ENCODE peak calls at places on chromosomes 11 and 22, in eight cellular contexts. I is stomach; Z is heart right ventricle; L is cardiac fibroblast; G is activated T-cell treated with anti-CD3 and anti-CD28 coated beads, Interleukin-2, amount 50 U/mL, for 72 hours; D is amniotic stem cell; R is activated naive CD4-positive, alpha-beta T cell; N is RCC 7860. S is an unnamed sample.

GRCh38 chr22:20401376-20402020 is 7.5 kb downstream of the ZNF74 start:
- DNase-seq in L (no peak), I (no peak), D (no peak), Z (no peak), N (no peak), R (no peak), G (no peak), S (no peak)

GRCh38 chr11:69212121-69213110 is 56.7 kb downstream of the SMIM38 start:
- DNase-seq in L (peak), G (no peak), R (no peak), D (no peak), N (no peak), Z (no peak), I (peak), S (no peak)

GRCh38 chr11:62876712-62877111 is 4.0 kb upstream of the SLC3A2 start:
- DNase-seq in N (no peak), R (no peak), Z (no peak), D (no peak), I (no peak), G (no peak), L (no peak), S (no peak)

GRCh38 chr11:122897606-122898210 is 15.1 kb downstream of the JHY start:
- DNase-seq in G (no peak), L (peak), Z (no peak), D (no peak), R (no peak), I (no peak), N (no peak), S (no peak)

GRCh38 chr22:46240917-46241316 is 9.2 kb downstream of the CDPF1 start:
- DNase-seq in Z (no peak), R (no peak), L (no peak), I (no peak), N (no peak), G (no peak), D (no peak), S (no peak)

GRCh38 chr11:17002543-17002942 is 11.7 kb downstream of the PLEKHA7 start:
- DNase-seq in R (no peak), D (no peak), N (no peak), Z (no peak), G (no peak), L (no peak), I (no peak), S (no peak)

GRCh38 chr22:44361391-44362126 is 48.8 kb upstream of the SHISAL1 start:
- DNase-seq in I (no peak), R (no peak), L (no peak), Z (no peak), G (no peak), N (no peak), D (no peak), S (peak)

GRCh38 chr11:68598816-68599653 is 85.3 kb upstream of the GAL start:
- DNase-seq in I (no peak), G (no peak), L (no peak), R (no peak), Z (no peak), D (no peak), N (no peak), S (no peak)

GRCh38 chr11:66317766-66318575 is 1.1 kb upstream of the CD248 start:
- DNase-seq in Z (peak), G (peak), N (no peak), R (peak), I (peak), D (no peak), L (peak), S (no peak)

GRCh38 chr22:50471962-50472361 is 2.9 kb downstream of the SBF1 start:
- DNase-seq in R (no peak), I (no peak), D (no peak), L (no peak), G (no peak), Z (no peak), N (no peak), S (no peak)

GRCh38 chr11:39741066-39741465 is 1718.4 kb downstream of the LRRC4C start:
- DNase-seq in G (no peak), R (no peak), D (no peak), I (no peak), N (no peak), L (no peak), Z (no peak), S (no peak)

GRCh38 chr11:3901249-3902025 is 46.0 kb downstream of the STIM1 start:
- DNase-seq in R (no peak), G (no peak), D (no peak), Z (no peak), I (no peak), N (no peak), L (no peak), S (no peak)

GRCh38 chr11:113528982-113529381 is 53.8 kb upstream of the DRD2 start:
- DNase-seq in Z (no peak), D (no peak), R (no peak), G (no peak), I (no peak), L (no peak), N (no peak), S (no peak)

GRCh38 chr11:60891103-60891741 is 15.2 kb downstream of the PRPF19 start:
- DNase-seq in L (no peak), Z (no peak), N (no peak), I (peak), D (no peak), G (no peak), R (no peak), S (no peak)

GRCh38 chr11:46918087-46918751 is at the start of gene LRP4:
- DNase-seq in R (peak), D (no peak), G (peak), Z (peak), I (peak), L (no peak), N (no peak), S (no peak)

GRCh38 chr22:43237280-43237679 is 50.3 kb upstream of the TTLL12 start:
- DNase-seq in N (no peak), D (no peak), L (no peak), Z (no peak), R (no peak), I (no peak), G (no peak), S (no peak)

GRCh38 chr11:119473226-119473625 is 50.3 kb upstream of the THY1 start:
- DNase-seq in D (no peak), R (no peak), L (no peak), Z (no peak), I (no peak), N (no peak), G (no peak), S (no peak)

GRCh38 chr11:107713009-107713408 is 1.2 kb upstream of the SLN start:
- DNase-seq in R (no peak), Z (no peak), N (no peak), I (no peak), G (no peak), D (no peak), L (no peak), S (no peak)

GRCh38 chr11:46330887-46331652 is 16.2 kb upstream of the DGKZ start:
- DNase-seq in L (no peak), D (no peak), I (no peak), N (no peak), G (peak), Z (no peak), R (peak), S (no peak)

GRCh38 chr22:50469377-50470305 is 5.2 kb downstream of the SBF1 start:
- DNase-seq in Z (no peak), L (peak), I (peak), D (no peak), G (peak), N (peak), R (peak), S (peak)

GRCh38 chr11:8000390-8000789 is 13.3 kb downstream of the EIF3F start:
- DNase-seq in R (no peak), N (no peak), D (no peak), G (no peak), L (no peak), I (no peak), Z (no peak), S (no peak)

GRCh38 chr11:87437844-87438223 is 400.1 kb downstream of the TMEM135 start:
- DNase-seq in R (no peak), Z (no peak), I (no peak), L (peak), D (no peak), N (peak), G (no peak), S (no peak)

GRCh38 chr11:77467233-77467632 is 6.7 kb downstream of the PAK1 start:
- DNase-seq in R (no peak), I (no peak), N (no peak), Z (no peak), L (peak), D (no peak), G (no peak), S (no peak)

GRCh38 chr11:11966826-11967668 is 41.4 kb downstream of the DKK3 start:
- DNase-seq in N (peak), L (peak), G (peak), D (no peak), I (peak), R (peak), Z (peak), S (peak)